ENCODE peak calls at places on chromosomes 13 and 19, in five cellular contexts. E is NCI-H1092, T is uterus, Q is naive B cell, G is kidney glomerular epithelial cell. R is an unnamed sample.

GRCh38 chr13:98677398-98677797 is 75.1 kb downstream of the SLC15A1 start:
- DNase-seq in E (no peak), G (no peak), T (no peak), Q (no peak), R (no peak)

GRCh38 chr13:97334690-97335089 is 99.3 kb upstream of the RAP2A start:
- DNase-seq in E (no peak), Q (no peak), T (no peak), G (no peak), R (no peak)

GRCh38 chr13:80036845-80037504 is 304.0 kb downstream of the SPRY2 start:
- DNase-seq in E (no peak), Q (peak; percentile 42), T (no peak), G (no peak), R (no peak)

GRCh38 chr13:66405908-66406802 is 824.0 kb downstream of the PCDH9 start:
- DNase-seq in Q (no peak), G (peak; percentile 49), T (no peak), E (no peak), R (no peak)

GRCh38 chr13:91313103-91313502 is 34.4 kb upstream of the MIR17HG start:
- DNase-seq in T (no peak), Q (peak; percentile 16), E (no peak), G (no peak), R (no peak)

GRCh38 chr19:14006766-14007562 is 844 bp upstream of the RFX1 start:
- DNase-seq in Q (no peak), T (no peak), G (no peak), E (no peak), R (no peak)

GRCh38 chr13:95027638-95028037 is 273.6 kb downstream of the ABCC4 start:
- DNase-seq in T (no peak), E (no peak), Q (no peak), G (no peak), R (no peak)

GRCh38 chr19:39506944-39507714 is 7.8 kb upstream of the SELENOV start:
- DNase-seq in E (no peak), Q (peak; percentile 41), T (no peak), G (peak; percentile 35), R (peak; percentile 54)

GRCh38 chr13:35531551-35531950 is 55.1 kb upstream of the MAB21L1 start:
- DNase-seq in T (no peak), Q (no peak), E (no peak), G (no peak), R (no peak)

GRCh38 chr13:73708393-73708985 is 425.7 kb downstream of the KLF12 start:
- DNase-seq in G (peak; percentile 55), T (peak; percentile 19), E (peak; percentile 77), Q (peak; percentile 14), R (peak; percentile 63)

GRCh38 chr19:16463341-16463990 is 8.3 kb downstream of the EPS15L1 start:
- DNase-seq in E (no peak), T (no peak), Q (no peak), G (no peak), R (no peak)

GRCh38 chr19:14135985-14136508 is 342 bp downstream of the ASF1B start:
- DNase-seq in T (no peak), Q (no peak), E (no peak), G (no peak), R (no peak)

GRCh38 chr19:46515879-46516350 is 20.2 kb upstream of the PNMA8B start:
- DNase-seq in T (no peak), Q (no peak), G (peak; percentile 16), E (no peak), R (no peak)

GRCh38 chr19:46107371-46107770 is 17.1 kb downstream of the IGFL3 start:
- DNase-seq in E (no peak), T (no peak), G (peak; percentile 20), Q (no peak), R (no peak)

GRCh38 chr13:90485441-90485840 is 862.0 kb upstream of the MIR17HG start:
- DNase-seq in T (no peak), G (peak; percentile 69), Q (no peak), E (no peak), R (no peak)

GRCh38 chr13:101681834-101682233 is 229.4 kb downstream of the ITGBL1 start:
- DNase-seq in Q (no peak), E (no peak), G (no peak), T (no peak), R (no peak)

GRCh38 chr19:40213882-40214570 is 4.2 kb downstream of the TTC9B start:
- DNase-seq in Q (no peak), G (no peak), E (no peak), T (no peak), R (no peak)

GRCh38 chr13:23069571-23069970 is 111.2 kb upstream of the SGCG start:
- DNase-seq in E (no peak), T (no peak), Q (no peak), G (no peak), R (no peak)

GRCh38 chr19:18304496-18305312 is 18.2 kb downstream of the LSM4 start:
- DNase-seq in T (peak; percentile 88), G (peak; percentile 52), Q (peak; percentile 87), E (no peak), R (no peak)

GRCh38 chr19:39599116-39599515 is 3.2 kb upstream of the LGALS13 start:
- DNase-seq in Q (no peak), G (peak; percentile 12), T (no peak), E (no peak), R (no peak)

GRCh38 chr19:1213391-1214286 is 8.1 kb downstream of the STK11 start:
- DNase-seq in E (no peak), T (peak; percentile 60), Q (peak; percentile 55), G (peak; percentile 77), R (no peak)

GRCh38 chr19:13093407-13094284 is 9.0 kb downstream of the LYL1 start:
- DNase-seq in Q (peak; percentile 82), G (peak; percentile 52), E (peak; percentile 74), T (peak; percentile 85), R (no peak)

GRCh38 chr13:76307157-76307556 is 579.0 kb downstream of the KCTD12 start:
- DNase-seq in G (no peak), Q (no peak), E (no peak), T (no peak), R (no peak)

GRCh38 chr19:50292216-50292827 is 36.9 kb downstream of the KCNC3 start:
- DNase-seq in E (no peak), G (no peak), T (no peak), Q (no peak), R (no peak)

GRCh38 chr13:78239681-78240080 is 321.1 kb upstream of the EDNRB start:
- DNase-seq in T (no peak), G (no peak), E (no peak), Q (no peak), R (no peak)

GRCh38 chr13:32261567-32261966 is 53.6 kb downstream of the ZAR1L start:
- DNase-seq in G (peak; percentile 27), E (no peak), T (peak; percentile 88), Q (no peak), R (no peak)

GRCh38 chr19:39160523-39160861 is 34.9 kb downstream of the PAK4 start:
- DNase-seq in E (no peak), G (no peak), T (peak; percentile 50), Q (no peak), R (no peak)

GRCh38 chr13:102846261-102847015 is 606 bp downstream of the ERCC5 start:
- DNase-seq in T (peak; percentile 19), Q (peak; percentile 76), E (peak; percentile 40), G (peak; percentile 59), R (peak; percentile 3)

GRCh38 chr13:26202365-26202972 is 19.6 kb downstream of the RNF6 start:
- DNase-seq in Q (no peak), E (no peak), G (no peak), T (no peak), R (no peak)

GRCh38 chr13:108902557-108903155 is 273.2 kb downstream of the MYO16 start:
- DNase-seq in G (peak; percentile 14), Q (no peak), T (no peak), E (no peak), R (no peak)

GRCh38 chr19:53538378-53539109 is 599 bp downstream of the ZNF331 start:
- DNase-seq in Q (no peak), G (no peak), T (no peak), E (no peak), R (no peak)

GRCh38 chr13:28575200-28575599 is 80.3 kb upstream of the FLT1 start:
- DNase-seq in T (no peak), Q (no peak), E (no peak), G (no peak), R (no peak)

GRCh38 chr13:79451500-79451962 is 29.4 kb upstream of the NDFIP2 start:
- DNase-seq in G (peak; percentile 85), E (no peak), Q (no peak), T (no peak), R (no peak)

GRCh38 chr19:38695319-38695683 is 47.9 kb downstream of the ACTN4 start:
- DNase-seq in G (no peak), E (no peak), T (no peak), Q (no peak), R (no peak)

GRCh38 chr19:4327252-4327876 is 11.3 kb downstream of the STAP2 start:
- DNase-seq in G (no peak), Q (peak; percentile 27), E (no peak), T (peak; percentile 69), R (no peak)